ENCODE peak calls at places on chromosomes 13 and 19, in five cellular contexts. Q is uterus, M is aorta, O is A673, R is mucosa of descending colon. Y is an unnamed sample. For H3K36me3, the result is how much of the 10 kb centered on the place peaks cover.

GRCh38 chr19:13908674-13909073 is 2.7 kb downstream of the CC2D1A start:
- DNase-seq in Q (no peak), M (no peak), R (no peak), O (no peak), Y (no peak)

GRCh38 chr19:3383121-3383722 is 16.8 kb downstream of the NFIC start:
- DNase-seq in O (no peak), Q (peak), R (no peak), M (peak), Y (no peak)

GRCh38 chr13:41995946-41996345 is 35.0 kb upstream of the VWA8 start:
- DNase-seq in Q (no peak), O (no peak), M (no peak), R (no peak), Y (no peak)

GRCh38 chr13:23778879-23779278 is 110.3 kb downstream of the MIPEP start:
- DNase-seq in M (no peak), O (no peak), R (no peak), Q (no peak), Y (no peak)

GRCh38 chr19:29211562-29212416 is 1.2 kb downstream of the UQCRFS1 start:
- DNase-seq in O (peak), Q (no peak), M (no peak), R (no peak), Y (no peak)

GRCh38 chr13:66657165-66657895 is 572.8 kb downstream of the PCDH9 start:
- DNase-seq in Q (peak), M (no peak), O (peak), R (peak), Y (no peak)

GRCh38 chr13:77599351-77599750 is 63.8 kb downstream of the SCEL start:
- DNase-seq in R (no peak), O (peak), M (no peak), Q (no peak), Y (no peak)

GRCh38 chr19:6616011-6616410 is 25.1 kb upstream of the CD70 start:
- DNase-seq in R (no peak), M (no peak), O (no peak), Q (no peak), Y (no peak)

GRCh38 chr19:49801966-49802661 is 11.0 kb downstream of the FUZ start:
- DNase-seq in Q (peak), O (peak), R (peak), M (peak), Y (no peak)

DNA sequence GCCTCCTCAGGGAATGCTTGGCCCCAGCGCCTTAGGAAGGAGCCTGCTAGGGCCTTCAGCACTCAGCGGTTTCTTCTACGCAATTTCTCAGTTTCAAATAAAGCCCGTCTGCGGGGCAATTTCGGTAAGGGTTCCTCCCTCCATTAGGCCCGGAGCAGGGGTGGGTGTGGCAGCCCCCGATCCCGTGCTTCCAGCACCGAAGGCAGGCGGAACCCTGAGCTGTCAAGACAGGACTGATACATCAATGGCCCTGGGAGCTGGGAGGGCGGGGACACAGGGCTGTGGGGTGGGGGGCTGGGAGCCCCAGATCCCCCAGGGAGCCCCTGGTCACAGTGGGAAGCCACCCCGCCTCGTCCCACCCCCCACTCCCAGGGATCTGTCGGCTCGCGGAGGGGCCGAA is 9.3 kb upstream of the MYDGF start:
- DNase-seq in O (no peak), M (no peak), R (no peak), Q (no peak), Y (no peak)
- H3K36me3 ChIP-seq in O (under half), M (under half), R (under half), Q (under half), Y (under half)

DNA sequence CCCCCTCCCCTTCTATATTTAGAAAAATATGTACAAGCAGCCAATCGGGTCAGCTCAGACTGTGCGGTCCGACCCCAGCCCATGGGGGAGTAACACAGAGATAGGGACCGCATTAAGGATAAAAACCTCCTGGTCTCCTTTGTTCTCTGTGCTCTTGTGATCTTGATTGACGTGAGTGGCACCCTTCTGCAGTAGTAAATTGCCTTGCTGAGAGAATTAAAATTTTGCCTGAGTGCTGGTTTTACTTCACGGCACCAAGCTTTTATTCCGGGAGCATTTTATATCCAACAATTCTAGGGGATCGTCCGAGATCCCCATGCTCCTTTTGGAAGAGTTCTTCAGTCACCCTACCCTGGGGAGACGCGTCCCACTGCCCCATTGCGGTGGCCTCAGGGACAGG is 7.0 kb upstream of the ZNF69 start:
- DNase-seq in R (no peak), O (no peak), Q (no peak), M (no peak), Y (no peak)
- H3K36me3 ChIP-seq in R (under half), O (under half), Q (under half), M (under half), Y (under half)

DNA sequence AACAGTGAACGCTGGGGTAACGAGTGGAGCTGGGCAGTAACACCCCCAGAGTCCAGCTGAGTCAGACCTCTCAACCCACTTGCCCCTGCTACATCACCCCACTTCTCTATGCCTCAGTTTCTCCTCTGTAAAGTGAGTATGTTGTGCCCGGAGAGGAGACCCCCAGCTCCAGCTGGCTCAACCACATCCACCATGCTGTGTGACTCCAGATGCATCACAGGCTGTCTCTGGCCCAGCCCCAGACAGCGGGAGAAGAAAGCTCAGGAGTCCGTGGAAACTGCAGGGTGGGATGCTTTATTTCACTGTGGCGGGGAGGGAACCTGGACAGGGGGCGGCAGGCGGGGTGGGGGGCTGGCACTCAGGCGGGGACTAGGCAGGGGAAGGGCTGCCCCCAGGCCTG is 9.6 kb upstream of the ELL start:
- DNase-seq in Q (no peak), M (no peak), R (no peak), O (no peak), Y (no peak)
- H3K36me3 ChIP-seq in Q (under half), M (under half), R (under half), O (under half), Y (under half)

DNA sequence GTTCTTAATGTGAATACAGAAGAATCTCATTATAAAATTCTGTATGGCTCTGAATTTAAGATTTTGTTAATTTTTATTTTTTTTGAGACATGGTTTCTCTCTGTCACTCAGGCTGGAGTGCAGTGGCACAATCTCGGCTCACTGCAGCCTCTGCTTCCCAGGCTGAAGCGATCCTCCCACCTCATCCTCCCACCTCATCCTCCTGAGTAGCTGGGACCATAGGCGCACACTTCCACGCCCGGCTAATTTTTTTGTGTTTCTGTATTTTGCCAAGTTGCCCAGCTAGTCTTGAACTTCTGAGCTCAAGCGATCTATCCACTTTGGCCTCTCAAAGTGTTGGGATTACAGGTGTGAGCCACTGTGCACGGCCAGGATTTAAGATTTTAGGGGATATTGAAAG is 14.3 kb downstream of the CYP2A7 start:
- DNase-seq in R (no peak), O (no peak), Q (no peak), M (no peak), Y (no peak)
- H3K36me3 ChIP-seq in R (under half), O (under half), Q (under half), M (under half), Y (under half)

GRCh38 chr13:74773263-74773662 is 639.1 kb upstream of the KLF12 start:
- DNase-seq in R (no peak), Q (no peak), O (no peak), M (no peak), Y (no peak)
- H3K36me3 ChIP-seq in R (under half), Q (under half), O (under half), M (under half), Y (under half)

Y was measured in CD8-positive, alpha-beta T cell.